ENCODE peak calls at places on chromosomes 2 and 18, in ten cellular contexts. I, S, Y, F, W, Q, X, E, K and L are unnamed samples.

GRCh38 chr2:143171817-143172216 is 42.6 kb downstream of the ARHGAP15 start:
- DNase-seq in Q (peak; percentile 21), K (no peak), E (no peak), W (no peak), F (peak; percentile 12), I (no peak), X (no peak), Y (no peak), S (peak; percentile 10), L (no peak)

GRCh38 chr2:236169741-236170654 is 1.8 kb upstream of the GBX2 start:
- DNase-seq in X (no peak), F (no peak), E (no peak), W (no peak), Y (no peak), S (no peak), Q (no peak), K (no peak), I (no peak), L (no peak)

GRCh38 chr2:83516503-83516902 is 942.6 kb downstream of the SUCLG1 start:
- DNase-seq in I (no peak), Q (peak; percentile 35), Y (no peak), S (no peak), W (no peak), F (no peak), K (no peak), X (no peak), E (no peak), L (no peak)

GRCh38 chr18:24402209-24402785 is 4.7 kb upstream of the OSBPL1A start:
- DNase-seq in W (no peak), S (no peak), E (no peak), I (no peak), K (no peak), F (no peak), Q (peak; percentile 53), Y (no peak), X (no peak), L (no peak)

GRCh38 chr2:21022792-21023367 is 21.0 kb downstream of the APOB start:
- DNase-seq in X (no peak), W (no peak), F (no peak), K (no peak), S (no peak), E (no peak), Q (no peak), I (no peak), Y (no peak), L (no peak)

GRCh38 chr2:165110394-165110793 is 93.5 kb downstream of the SCN3A start:
- DNase-seq in Q (no peak), I (no peak), S (no peak), K (no peak), Y (no peak), E (no peak), W (no peak), F (no peak), X (no peak), L (no peak)

GRCh38 chr2:41413813-41414485 is 633.9 kb upstream of the PKDCC start:
- DNase-seq in I (no peak), F (no peak), Q (no peak), W (no peak), X (no peak), E (no peak), K (no peak), Y (no peak), S (no peak), L (no peak)

GRCh38 chr2:20103514-20103913 is 52.1 kb upstream of the LAPTM4A start:
- DNase-seq in K (peak; percentile 78), X (no peak), Y (no peak), E (peak; percentile 58), F (peak; percentile 65), I (peak; percentile 19), W (no peak), S (peak; percentile 45), Q (no peak), L (no peak)

GRCh38 chr2:166373951-166374350 is 1.8 kb downstream of the SCN9A start:
- DNase-seq in F (peak; percentile 89), W (no peak), I (no peak), Q (no peak), S (peak; percentile 45), X (no peak), K (no peak), E (no peak), Y (no peak), L (no peak)

GRCh38 chr2:148546270-148546669 is 98.3 kb upstream of the EPC2 start:
- DNase-seq in Y (no peak), F (peak; percentile 34), Q (no peak), W (no peak), E (no peak), X (no peak), S (no peak), K (no peak), I (no peak), L (no peak)

GRCh38 chr2:151973013-151973900 is 125.6 kb downstream of the CACNB4 start:
- DNase-seq in F (no peak), E (no peak), S (no peak), K (no peak), X (no peak), W (no peak), I (no peak), Y (no peak), Q (no peak), L (no peak)

GRCh38 chr18:75208836-75209128 is 157 bp downstream of the PTGR3 start:
- DNase-seq in Q (no peak), F (no peak), E (no peak), K (no peak), W (no peak), Y (no peak), S (no peak), X (peak; percentile 84), I (no peak), L (no peak)

GRCh38 chr2:53970095-53970897 is 497 bp downstream of the PSME4 start:
- DNase-seq in F (peak; percentile 51), S (peak; percentile 39), Y (peak; percentile 20), W (no peak), E (peak; percentile 47), K (peak; percentile 64), X (peak; percentile 76), I (no peak), Q (peak; percentile 35), L (no peak)

GRCh38 chr18:46793565-46793964 is 36.7 kb upstream of the ST8SIA5 start:
- DNase-seq in Q (peak; percentile 43), Y (no peak), X (no peak), F (peak; percentile 3), S (no peak), I (no peak), K (no peak), E (no peak), W (no peak), L (no peak)

GRCh38 chr2:7338961-7339360 is 421.7 kb downstream of the RNF144A start:
- DNase-seq in X (no peak), I (no peak), E (no peak), Y (no peak), W (no peak), K (no peak), F (peak; percentile 45), S (no peak), Q (no peak), L (no peak)

GRCh38 chr2:42693013-42693575 is 70.8 kb downstream of the OXER1 start:
- DNase-seq in Q (no peak), F (no peak), E (no peak), W (no peak), I (no peak), S (no peak), K (no peak), Y (no peak), X (no peak), L (no peak)

GRCh38 chr18:59988098-59988706 is 88.4 kb downstream of the PMAIP1 start:
- DNase-seq in E (peak; percentile 49), Y (peak; percentile 57), F (peak; percentile 56), S (peak; percentile 10), X (no peak), Q (peak; percentile 49), W (no peak), I (peak; percentile 28), K (peak; percentile 30), L (peak; percentile 35)

GRCh38 chr2:228938629-228939028 is 332.5 kb downstream of the PID1 start:
- DNase-seq in I (no peak), E (no peak), S (no peak), W (no peak), Q (no peak), X (no peak), K (no peak), F (peak; percentile 71), Y (no peak), L (no peak)

GRCh38 chr2:195628666-195629065 is 28.4 kb upstream of the SLC39A10 start:
- DNase-seq in I (no peak), W (no peak), Q (no peak), S (no peak), X (no peak), F (no peak), E (no peak), K (no peak), Y (no peak), L (no peak)

GRCh38 chr2:20179755-20180594 is 45.0 kb downstream of the SDC1 start:
- DNase-seq in E (peak; percentile 93), K (peak; percentile 80), Q (peak; percentile 87), Y (no peak), W (no peak), X (peak; percentile 55), S (no peak), F (peak; percentile 94), I (no peak), L (peak; percentile 24)

GRCh38 chr2:41180392-41180791 is 728.5 kb upstream of the SLC8A1 start:
- DNase-seq in S (no peak), E (no peak), I (no peak), F (no peak), X (no peak), W (no peak), Q (no peak), Y (no peak), K (no peak), L (no peak)

GRCh38 chr2:227805578-227805977 is 8.1 kb upstream of the CCL20 start:
- DNase-seq in W (no peak), E (peak; percentile 47), S (no peak), Y (peak; percentile 30), Q (no peak), I (no peak), K (no peak), F (peak; percentile 6), X (no peak), L (no peak)

GRCh38 chr2:172556284-172557033 is 569 bp downstream of the PDK1 start:
- DNase-seq in F (peak; percentile 77), X (peak; percentile 87), S (peak; percentile 50), K (peak; percentile 37), I (peak; percentile 43), Y (peak; percentile 72), E (peak; percentile 60), W (no peak), Q (peak; percentile 78), L (peak; percentile 50)

GRCh38 chr2:238949710-238950345 is 101.9 kb downstream of the TWIST2 start:
- DNase-seq in I (no peak), X (peak; percentile 48), E (no peak), S (no peak), Y (no peak), K (no peak), F (no peak), Q (no peak), W (no peak), L (no peak)

GRCh38 chr18:41484069-41484468 is 471.0 kb upstream of the PIK3C3 start:
- DNase-seq in S (no peak), Y (no peak), F (no peak), Q (no peak), E (no peak), W (no peak), X (no peak), K (no peak), I (no peak), L (no peak)

GRCh38 chr2:45182667-45183620 is 173.7 kb upstream of the SIX2 start:
- DNase-seq in Y (no peak), W (no peak), Q (no peak), E (no peak), S (no peak), I (no peak), F (peak; percentile 93), X (no peak), K (no peak), L (no peak)

GRCh38 chr2:218031771-218032257 is 29.0 kb upstream of the TNS1 start:
- DNase-seq in K (no peak), E (no peak), Y (no peak), W (no peak), I (no peak), F (peak; percentile 20), Q (peak; percentile 5), X (peak; percentile 75), S (no peak), L (no peak)

GRCh38 chr18:26190506-26190905 is 35.7 kb upstream of the TAF4B start:
- DNase-seq in X (no peak), Q (no peak), F (no peak), Y (peak; percentile 30), S (no peak), I (no peak), K (no peak), E (peak; percentile 21), W (no peak), L (no peak)